ENCODE peak calls at places on chromosomes 5 and 9, in ten cellular contexts. Y is left cardiac atrium; E is DMS79 treated with DMSO at 0.1 percent for 48 hours; Q is GM06990; M is SHP77; G is NCI-H2107; V is foreskin melanocyte; I is right cardiac atrium; K is stimulated activated CD4-positive, alpha-beta T cell treated with anti-CD3 and anti-CD28 coated beads, Interleukin-1b, Interleukin-23, amount 100 ng/mL, for 4 hours; O is EL. F is an unnamed sample.

GRCh38 chr5:40937064-40937463 is 27.8 kb downstream of the C7 start:
- DNase-seq in Q (no peak), K (no peak), Y (no peak), E (no peak), G (no peak), I (no peak), M (no peak), O (no peak), V (no peak), F (no peak)

GRCh38 chr5:124869481-124870033 is 123.1 kb upstream of the ZNF608 start:
- DNase-seq in I (no peak), Q (no peak), V (peak; percentile 59), E (no peak), G (no peak), M (no peak), Y (no peak), K (no peak), O (no peak), F (no peak)

GRCh38 chr5:179219661-179220620 is 125.3 kb downstream of the ADAMTS2 start:
- DNase-seq in Q (no peak), Y (no peak), O (no peak), E (no peak), M (no peak), K (no peak), V (no peak), G (no peak), I (peak; percentile 44), F (no peak)

GRCh38 chr5:146510528-146510927 is 5.5 kb downstream of the GPR151 start:
- DNase-seq in E (no peak), M (no peak), O (peak; percentile 33), I (no peak), G (no peak), V (no peak), Q (no peak), K (no peak), Y (no peak), F (no peak)

GRCh38 chr5:1472964-1473628 is 27.9 kb upstream of the SLC6A3 start:
- DNase-seq in M (no peak), V (no peak), I (no peak), Y (no peak), G (no peak), Q (no peak), O (no peak), E (no peak), K (no peak), F (no peak)

GRCh38 chr5:145847499-145848497 is 12.7 kb upstream of the PRELID2 start:
- DNase-seq in G (no peak), E (no peak), V (no peak), K (no peak), O (peak; percentile 89), Y (no peak), M (no peak), I (no peak), Q (no peak), F (no peak)

GRCh38 chr5:37184748-37185364 is 64.3 kb downstream of the CPLANE1 start:
- DNase-seq in O (no peak), K (no peak), G (no peak), Q (peak; percentile 25), E (no peak), V (no peak), I (no peak), Y (no peak), M (no peak), F (no peak)

GRCh38 chr9:104810421-104811339 is 46.8 kb downstream of the NIPSNAP3B start:
- DNase-seq in I (no peak), K (no peak), O (peak; percentile 36), V (no peak), G (no peak), E (peak; percentile 52), M (peak; percentile 11), Q (no peak), Y (no peak), F (no peak)

GRCh38 chr5:175356428-175356827 is 87.6 kb downstream of the DRD1 start:
- DNase-seq in O (no peak), K (no peak), G (no peak), M (no peak), E (no peak), Q (no peak), Y (no peak), V (no peak), I (no peak), F (no peak)

GRCh38 chr5:149323235-149324205 is 21.8 kb upstream of the GRPEL2 start:
- DNase-seq in Q (no peak), Y (no peak), E (no peak), V (no peak), G (no peak), K (no peak), M (no peak), I (no peak), O (no peak), F (no peak)

GRCh38 chr9:127682351-127683136 is 24.2 kb upstream of the CFAP157 start:
- DNase-seq in G (no peak), E (no peak), I (no peak), Q (no peak), M (no peak), K (no peak), V (no peak), Y (no peak), O (no peak), F (no peak)

GRCh38 chr5:142717582-142718215 is 31.8 kb upstream of the FGF1 start:
- DNase-seq in O (peak; percentile 76), I (no peak), V (peak; percentile 53), M (peak; percentile 64), Y (no peak), Q (no peak), G (no peak), K (no peak), E (no peak), F (no peak)

GRCh38 chr9:76610009-76610352 is 151.0 kb downstream of the GCNT1 start:
- DNase-seq in V (no peak), E (no peak), G (no peak), O (peak; percentile 40), Y (peak; percentile 81), I (peak; percentile 90), M (no peak), K (no peak), Q (no peak), F (no peak)

GRCh38 chr9:11319477-11320060 is 706.8 kb upstream of the PTPRD start:
- DNase-seq in Q (no peak), I (no peak), O (no peak), Y (no peak), K (no peak), V (peak; percentile 32), M (peak; percentile 1), E (peak; percentile 1), G (no peak), F (no peak)

GRCh38 chr5:20034717-20035116 is 46.7 kb upstream of the CDH18 start:
- DNase-seq in G (no peak), V (no peak), M (no peak), I (no peak), Y (no peak), E (no peak), Q (no peak), O (no peak), K (no peak), F (no peak)

GRCh38 chr5:171783051-171783450 is 2.6 kb upstream of the SMIM23 start:
- DNase-seq in O (no peak), E (no peak), V (no peak), M (no peak), K (no peak), Y (no peak), G (no peak), I (no peak), Q (no peak), F (no peak)

GRCh38 chr5:51495672-51496071 is 112.4 kb downstream of the ISL1 start:
- DNase-seq in V (peak; percentile 31), Y (no peak), M (no peak), Q (no peak), O (peak; percentile 86), G (no peak), K (no peak), I (no peak), E (no peak), F (no peak)

GRCh38 chr9:126836216-126836615 is 24.2 kb upstream of the ZBTB34 start:
- DNase-seq in E (no peak), O (no peak), M (no peak), Y (no peak), I (no peak), K (no peak), V (no peak), G (no peak), Q (no peak), F (no peak)

GRCh38 chr5:103211858-103212500 is 46.6 kb upstream of the MACIR start:
- DNase-seq in E (no peak), M (no peak), V (peak; percentile 15), Q (no peak), I (no peak), G (no peak), K (no peak), Y (no peak), O (no peak), F (no peak)

GRCh38 chr9:107683566-107683965 is 194.0 kb upstream of the KLF4 start:
- DNase-seq in I (no peak), Y (no peak), Q (no peak), O (no peak), G (no peak), K (no peak), E (no peak), M (no peak), V (no peak), F (no peak)

GRCh38 chr5:169706758-169707450 is 69.8 kb downstream of the DOCK2 start:
- DNase-seq in Q (no peak), I (no peak), G (no peak), K (no peak), O (peak; percentile 90), M (no peak), Y (no peak), E (no peak), V (peak; percentile 49), F (no peak)

GRCh38 chr9:133059623-133060022 is 2.2 kb upstream of the CEL start:
- DNase-seq in Y (no peak), Q (no peak), I (no peak), V (no peak), G (no peak), O (no peak), M (no peak), K (no peak), E (no peak), F (no peak)

GRCh38 chr9:6152824-6153223 is 62.8 kb upstream of the IL33 start:
- DNase-seq in Y (no peak), I (no peak), K (no peak), E (no peak), O (no peak), V (no peak), G (no peak), Q (no peak), M (no peak), F (no peak)